ENCODE peak calls at places on chromosomes 7 and 10, in six cellular contexts. E is GM20000, K is glomerular endothelial cell, S is GM12891, Q is NCI-H1092 treated with DMSO at 0.1 percent for 48 hours, H is iris pigment epithelial cell. T is an unnamed sample.
A peak's percentile ranks its signal among the peaks of the same experiment; 100 is the strongest.

GRCh38 chr10:86876748-86877147 is 80.7 kb downstream of the MMRN2 start:
- DNase-seq in E (no peak), K (peak; percentile 16), S (no peak), Q (no peak), H (peak; percentile 89), T (peak; percentile 29)

GRCh38 chr10:127024655-127025054 is 119.4 kb downstream of the DOCK1 start:
- DNase-seq in E (no peak), K (no peak), S (no peak), Q (no peak), H (no peak), T (no peak)

GRCh38 chr10:96416643-96417042 is 57.8 kb upstream of the OPALIN start:
- DNase-seq in E (no peak), K (no peak), S (no peak), Q (no peak), H (peak; percentile 3), T (no peak)

GRCh38 chr10:10873915-10874314 is 143.8 kb upstream of the CELF2 start:
- DNase-seq in E (no peak), K (no peak), S (no peak), Q (no peak), H (no peak), T (no peak)

GRCh38 chr10:11441151-11441535 is 170.3 kb downstream of the USP6NL start:
- DNase-seq in E (no peak), K (no peak), S (no peak), Q (no peak), H (no peak), T (no peak)

GRCh38 chr7:90595801-90596683 is at the start of gene CDK14:
- DNase-seq in E (peak; percentile 89), K (no peak), S (peak; percentile 60), Q (peak; percentile 85), H (peak; percentile 78), T (no peak)

GRCh38 chr7:27435461-27435860 is 192.9 kb downstream of the EVX1 start:
- DNase-seq in E (no peak), K (no peak), S (no peak), Q (no peak), H (peak; percentile 73), T (no peak)

GRCh38 chr10:104109908-104110662 is 11.9 kb upstream of the SFR1 start:
- DNase-seq in E (no peak), K (no peak), S (no peak), Q (no peak), H (peak; percentile 89), T (no peak)

GRCh38 chr7:28957822-28958234 is 302 bp downstream of the TRIL start:
- DNase-seq in E (peak; percentile 30), K (no peak), S (peak; percentile 16), Q (peak; percentile 64), H (no peak), T (no peak)

GRCh38 chr7:46544396-46545008 is 623.4 kb upstream of the IGFBP3 start:
- DNase-seq in E (no peak), K (no peak), S (no peak), Q (no peak), H (peak; percentile 92), T (peak; percentile 55)

GRCh38 chr10:13528138-13528874 is 508 bp downstream of the BEND7 start:
- DNase-seq in E (peak; percentile 64), K (no peak), S (peak; percentile 34), Q (no peak), H (peak; percentile 5), T (no peak)

GRCh38 chr7:20352573-20353304 is 22.0 kb downstream of the ITGB8 start:
- DNase-seq in E (no peak), K (no peak), S (no peak), Q (no peak), H (peak; percentile 15), T (no peak)

GRCh38 chr10:46539596-46540411 is 16.7 kb downstream of the GPRIN2 start:
- DNase-seq in E (no peak), K (no peak), S (no peak), Q (no peak), H (peak; percentile 90), T (no peak)

GRCh38 chr10:121690152-121690551 is 91.9 kb upstream of the FGFR2 start:
- DNase-seq in E (no peak), K (no peak), S (no peak), Q (no peak), H (no peak), T (no peak)

GRCh38 chr10:69502589-69502988 is 51.3 kb downstream of the TSPAN15 start:
- DNase-seq in E (no peak), K (no peak), S (no peak), Q (no peak), H (no peak), T (no peak)

GRCh38 chr10:116665541-116666125 is 44.9 kb downstream of the PNLIPRP2 start:
- DNase-seq in E (no peak), K (no peak), S (no peak), Q (no peak), H (no peak), T (no peak)

GRCh38 chr10:123913688-123914268 is 22.2 kb upstream of the CPXM2 start:
- DNase-seq in E (peak; percentile 25), K (no peak), S (no peak), Q (peak; percentile 8), H (no peak), T (no peak)

GRCh38 chr10:4867520-4868356 is 41.7 kb downstream of the AKR1E2 start:
- DNase-seq in E (no peak), K (no peak), S (no peak), Q (no peak), H (peak; percentile 7), T (peak; percentile 71)

GRCh38 chr10:118662228-118663035 is 67.0 kb upstream of the PRLHR start:
- DNase-seq in E (no peak), K (no peak), S (no peak), Q (no peak), H (peak; percentile 9), T (no peak)

GRCh38 chr7:125126376-125126775 is 196.8 kb upstream of the POT1 start:
- DNase-seq in E (no peak), K (no peak), S (no peak), Q (no peak), H (peak; percentile 24), T (no peak)

GRCh38 chr10:24991298-24991697 is 24.7 kb downstream of the ENKUR start:
- DNase-seq in E (no peak), K (no peak), S (no peak), Q (no peak), H (no peak), T (no peak)

GRCh38 chr10:133336131-133337078 is at the start of gene CALY:
- DNase-seq in E (peak; percentile 79), K (no peak), S (peak; percentile 67), Q (no peak), H (no peak), T (no peak)

GRCh38 chr10:1873916-1874315 is 136.6 kb upstream of the ADARB2 start:
- DNase-seq in E (no peak), K (no peak), S (no peak), Q (no peak), H (no peak), T (no peak)

GRCh38 chr10:123862421-123863188 is 29.0 kb downstream of the CPXM2 start:
- DNase-seq in E (no peak), K (no peak), S (no peak), Q (no peak), H (no peak), T (no peak)

GRCh38 chr7:88306590-88307048 is at the start of gene STEAP4:
- DNase-seq in E (no peak), K (no peak), S (no peak), Q (no peak), H (peak; percentile 68), T (no peak)

T was measured in pulmonary artery endothelial cell.